ENCODE peak calls at places on chromosome 2, in four cellular contexts. I is HL-60, A is K562, W is GM12878. N is an unnamed sample.

GRCh38 chr2:21038403-21039073 is 5.3 kb downstream of the APOB start:
- DNase-seq in I (no peak), A (no peak), W (no peak), N (no peak)

GRCh38 chr2:218075975-218076811 is 7.1 kb downstream of the RUFY4 start:
- DNase-seq in I (no peak), A (no peak), W (no peak), N (no peak)

GRCh38 chr2:233242231-233242917 is 9.1 kb upstream of the ATG16L1 start:
- DNase-seq in I (no peak), A (no peak), W (no peak), N (no peak)

GRCh38 chr2:6642011-6642410 is 223.7 kb downstream of the CMPK2 start:
- DNase-seq in I (no peak), A (no peak), W (no peak), N (no peak)

GRCh38 chr2:1147873-1148612 is 197.4 kb downstream of the SNTG2 start:
- DNase-seq in I (no peak), A (no peak), W (no peak), N (no peak)

GRCh38 chr2:8527676-8528075 is 154.2 kb upstream of the ID2 start:
- DNase-seq in I (no peak), A (no peak), W (no peak), N (no peak)

GRCh38 chr2:40178971-40179370 is 272.9 kb downstream of the SLC8A1 start:
- DNase-seq in I (no peak), A (no peak), W (no peak), N (no peak)

GRCh38 chr2:109292377-109292776 is 163.4 kb downstream of the SH3RF3 start:
- DNase-seq in I (no peak), A (no peak), W (no peak), N (no peak)

GRCh38 chr2:71243548-71244301 is 16.8 kb upstream of the PAIP2B start:
- DNase-seq in I (no peak), A (no peak), W (no peak), N (no peak)

GRCh38 chr2:2922156-2922555 is 455.5 kb downstream of the EIPR1 start:
- DNase-seq in I (no peak), A (no peak), W (no peak), N (no peak)

GRCh38 chr2:164681009-164681408 is 59.7 kb upstream of the GRB14 start:
- DNase-seq in I (no peak), A (no peak), W (no peak), N (no peak)

GRCh38 chr2:64259301-64259700 is 115.1 kb upstream of the PELI1 start:
- DNase-seq in I (no peak), A (no peak), W (no peak), N (no peak)

GRCh38 chr2:144426981-144427479 is 92.9 kb downstream of the ZEB2 start:
- DNase-seq in I (no peak), A (no peak), W (no peak), N (no peak)

GRCh38 chr2:28233070-28233718 is 159.5 kb upstream of the FOSL2 start:
- DNase-seq in I (no peak), A (no peak), W (no peak), N (no peak)

GRCh38 chr2:193695367-193695766 is 1500.6 kb upstream of the TMEFF2 start:
- DNase-seq in I (no peak), A (no peak), W (no peak), N (no peak)

GRCh38 chr2:117470311-117471095 is 344.0 kb upstream of the DDX18 start:
- DNase-seq in I (peak), A (peak), W (no peak), N (peak)

GRCh38 chr2:95206086-95206485 is 1.2 kb upstream of the ZNF892 start:
- DNase-seq in I (no peak), A (no peak), W (no peak), N (no peak)

GRCh38 chr2:9648821-9649220 is 18.0 kb upstream of the YWHAQ start:
- DNase-seq in I (no peak), A (no peak), W (no peak), N (no peak)

GRCh38 chr2:109396338-109397180 is 217.2 kb downstream of the SEPTIN10 start:
- DNase-seq in I (no peak), A (no peak), W (no peak), N (no peak)

GRCh38 chr2:96205888-96206287 is 2.7 kb downstream of the STARD7 start:
- DNase-seq in I (no peak), A (no peak), W (no peak), N (no peak)

GRCh38 chr2:46372475-46372874 is 75.3 kb downstream of the EPAS1 start:
- DNase-seq in I (no peak), A (no peak), W (no peak), N (no peak)

GRCh38 chr2:128448331-128449225 is 129.9 kb upstream of the HS6ST1 start:
- DNase-seq in I (no peak), A (no peak), W (no peak), N (no peak)
- TF ChIP-seq SPI1 in I (no peak), A (no peak), W (no peak), N (no peak)

GRCh38 chr2:238940806-238941205 is 92.9 kb downstream of the TWIST2 start:
- DNase-seq in I (no peak), A (no peak), W (no peak), N (no peak)

GRCh38 chr2:238936162-238937052 is 88.5 kb downstream of the TWIST2 start:
- DNase-seq in I (no peak), A (no peak), W (no peak), N (no peak)

GRCh38 chr2:238939074-238939473 is 91.2 kb downstream of the TWIST2 start:
- DNase-seq in I (no peak), A (no peak), W (no peak), N (no peak)

GRCh38 chr2:238939521-238940403 is 91.9 kb downstream of the TWIST2 start:
- DNase-seq in I (no peak), A (no peak), W (no peak), N (no peak)

GRCh38 chr2:238938460-238939055 is 90.7 kb downstream of the TWIST2 start:
- DNase-seq in I (no peak), A (no peak), W (no peak), N (no peak)
- TF ChIP-seq SPI1 in I (no peak), A (no peak), W (no peak), N (no peak)

GRCh38 chr2:183984871-183985270 is 613.5 kb upstream of the ZNF804A start:
- DNase-seq in I (no peak), A (no peak), W (no peak), N (no peak)
- TF ChIP-seq SPI1 in I (no peak), A (no peak), W (no peak), N (no peak)

GRCh38 chr2:205496777-205497176 is 185.5 kb upstream of the NRP2 start:
- DNase-seq in I (no peak), A (no peak), W (no peak), N (no peak)
- TF ChIP-seq SPI1 in I (no peak), A (no peak), W (no peak), N (no peak)

DNA sequence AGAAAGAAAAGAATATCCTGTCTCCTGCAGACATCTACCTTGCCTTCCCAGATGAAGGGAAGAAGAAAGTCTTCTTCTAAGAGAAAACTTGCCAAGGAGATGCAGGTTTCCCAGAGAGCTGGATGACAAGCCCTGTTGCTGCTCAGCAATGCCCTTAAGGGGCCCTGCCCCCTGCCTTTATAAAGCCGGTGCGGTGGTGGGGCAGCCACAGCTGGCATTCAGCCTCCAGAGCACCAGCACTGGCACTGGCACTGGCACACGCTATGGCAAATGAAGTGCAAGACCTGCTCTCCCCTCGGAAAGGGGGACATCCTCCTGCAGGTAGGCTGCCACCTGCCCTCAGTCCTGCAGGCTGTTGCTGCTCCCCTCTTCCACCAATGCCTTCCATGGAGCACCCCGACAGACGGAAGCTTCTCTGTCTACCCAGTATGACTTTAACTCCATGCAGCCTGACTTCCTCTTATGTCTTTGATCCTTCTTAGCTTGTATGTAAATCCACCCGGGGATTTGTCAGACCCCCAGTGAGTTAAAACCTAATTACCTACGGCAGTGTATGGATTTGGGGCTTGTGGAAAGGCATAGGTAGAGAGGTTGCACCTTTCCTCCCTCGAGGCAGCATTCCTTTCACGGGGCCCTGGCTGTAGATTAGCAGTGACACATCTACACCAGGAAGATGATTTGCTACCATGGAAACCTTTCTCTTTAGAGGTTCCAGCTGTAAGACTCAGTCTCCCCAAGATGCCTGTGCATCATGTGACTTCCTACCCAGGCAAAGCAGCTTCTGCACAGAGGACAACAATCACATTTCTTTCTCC is at the start of gene DAPL1:
- DNase-seq in I (no peak), A (no peak), W (no peak), N (no peak)
- TF ChIP-seq SPI1 in I (peak), A (no peak), W (no peak), N (no peak)

GRCh38 chr2:173593109-173593508 is 238.4 kb downstream of the CDCA7 start:
- DNase-seq in I (no peak), A (no peak), W (no peak), N (no peak)

GRCh38 chr2:173584676-173585453 is 230.2 kb downstream of the CDCA7 start:
- DNase-seq in I (no peak), A (no peak), W (no peak), N (no peak)

GRCh38 chr2:173588931-173589369 is 234.3 kb downstream of the CDCA7 start:
- DNase-seq in I (no peak), A (no peak), W (no peak), N (no peak)

GRCh38 chr2:173590278-173590811 is 235.7 kb downstream of the CDCA7 start:
- DNase-seq in I (no peak), A (no peak), W (no peak), N (no peak)

DNA sequence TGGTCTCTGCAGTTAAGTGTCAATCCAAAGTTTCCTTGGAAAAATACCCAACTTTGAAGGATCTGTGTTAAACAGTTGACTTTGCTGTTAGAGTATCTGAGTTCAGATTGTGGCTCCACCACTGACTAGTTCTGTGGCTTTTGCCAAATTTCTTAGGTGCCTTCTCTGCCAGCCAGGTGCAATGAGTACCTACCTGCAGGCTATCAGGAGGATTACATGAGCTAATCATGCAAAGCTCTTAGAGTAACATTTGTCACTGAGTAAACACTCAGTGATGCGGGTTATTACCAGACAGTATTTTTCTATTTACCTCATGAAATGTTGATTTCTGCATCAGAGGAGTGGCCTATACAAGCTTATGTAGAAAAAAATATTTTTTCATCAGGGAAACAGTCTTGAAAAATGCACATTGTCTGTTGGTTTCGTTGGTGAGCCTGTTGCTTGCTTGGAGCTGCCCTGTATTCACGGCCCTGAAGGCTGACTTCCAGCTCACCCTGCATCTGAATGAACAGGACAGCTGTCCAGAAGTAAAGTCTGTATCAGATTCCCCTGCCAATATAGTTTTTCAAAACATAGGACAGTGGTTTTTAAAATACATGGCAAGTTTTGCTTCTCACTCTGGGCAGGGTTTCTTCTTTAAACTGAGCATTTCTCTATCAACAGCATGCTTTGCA is 235.1 kb downstream of the CDCA7 start:
- DNase-seq in I (no peak), A (no peak), W (no peak), N (no peak)
- TF ChIP-seq SPI1 in I (no peak), A (no peak), W (no peak), N (no peak)

GRCh38 chr2:208036357-208036756 is 11.0 kb upstream of the PLEKHM3 start:
- DNase-seq in I (no peak), A (no peak), W (no peak), N (no peak)
- TF ChIP-seq SPI1 in I (no peak), A (no peak), W (no peak), N (no peak)

GRCh38 chr2:33275689-33276444 is 200.6 kb upstream of the RASGRP3 start:
- DNase-seq in I (no peak), A (peak), W (no peak), N (no peak)
- TF ChIP-seq SPI1 in I (no peak), A (no peak), W (no peak), N (no peak)

GRCh38 chr2:160859086-160859485 is 301.1 kb upstream of the TANK start:
- DNase-seq in I (no peak), A (no peak), W (no peak), N (no peak)
- TF ChIP-seq SPI1 in I (no peak), A (no peak), W (no peak), N (no peak)

DNA sequence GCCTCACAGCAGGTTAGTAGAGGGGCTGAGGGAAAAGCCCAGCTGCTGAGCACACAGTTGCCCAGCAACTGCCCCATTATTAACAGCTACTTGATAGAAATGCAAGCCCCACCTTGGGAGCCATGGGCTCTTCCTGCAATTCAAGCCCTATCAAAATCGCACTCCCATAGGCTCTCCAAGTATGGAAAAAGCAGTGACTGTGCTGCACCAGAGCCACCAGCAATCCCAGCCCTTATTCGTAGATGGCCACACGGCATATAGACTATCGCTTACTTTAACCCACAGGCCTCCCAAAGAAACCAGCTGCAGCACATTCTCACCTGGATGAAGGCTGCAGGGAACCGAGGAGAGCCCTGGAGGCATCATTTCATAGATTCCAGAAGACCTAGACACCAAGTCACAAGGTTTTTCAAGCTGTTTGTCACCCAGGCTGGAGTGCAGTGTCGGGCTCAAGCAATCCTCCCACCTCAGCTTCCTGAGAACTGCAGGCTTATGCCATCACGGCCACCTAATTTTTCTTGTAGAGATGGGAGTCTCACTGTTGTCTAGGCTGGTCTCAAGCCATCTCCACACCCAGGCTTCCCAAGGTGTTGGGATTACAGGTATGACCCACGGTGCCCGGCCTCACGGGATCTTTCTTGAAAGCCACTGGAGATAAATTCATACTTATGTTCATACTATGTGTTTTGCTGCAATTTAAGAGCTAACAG is 11.3 kb downstream of the NCL start:
- DNase-seq in I (peak), A (no peak), W (no peak), N (no peak)
- TF ChIP-seq SPI1 in I (no peak), A (no peak), W (no peak), N (no peak)